ENCODE peak calls at places on chromosomes 4 and X, in six cellular contexts. I is fibroblast of mammary gland, Y is cardiac fibroblast, V is endodermal cell, G is fibroblast of lung, W is thyroid gland. L is an unnamed sample.

GRCh38 chr4:183284965-183285364 is 35.1 kb downstream of the CLDN22 start:
- DNase-seq in Y (no peak), I (peak), V (no peak), G (peak), W (no peak), L (peak)

GRCh38 chr4:40480291-40480690 is 145.2 kb downstream of the CHRNA9 start:
- DNase-seq in I (no peak), Y (no peak), V (no peak), G (no peak), W (peak), L (no peak)

GRCh38 chrX:119887721-119888425 is 7.8 kb upstream of the AKAP14 start:
- DNase-seq in Y (peak), G (peak), I (peak), W (peak), V (peak), L (peak)

GRCh38 chr4:55948726-55949479 is at the start of gene CEP135:
- DNase-seq in V (peak), W (peak), Y (peak), G (peak), I (peak), L (peak)

GRCh38 chr4:180106997-180107396 is 2136.2 kb upstream of the TENM3 start:
- DNase-seq in W (no peak), G (no peak), I (no peak), Y (no peak), V (no peak), L (no peak)

GRCh38 chr4:140839888-140840790 is 84.0 kb upstream of the TBC1D9 start:
- DNase-seq in W (no peak), Y (no peak), V (no peak), I (no peak), G (no peak), L (peak)

GRCh38 chr4:142728209-142728608 is 117.9 kb downstream of the INPP4B start:
- DNase-seq in I (peak), V (no peak), Y (no peak), G (peak), W (no peak), L (no peak)

GRCh38 chrX:55758033-55758432 is 40.5 kb downstream of the RRAGB start:
- DNase-seq in V (no peak), G (peak), Y (peak), I (peak), W (no peak), L (peak)

GRCh38 chrX:31658360-31658759 is 586.5 kb upstream of the FTHL17 start:
- DNase-seq in Y (peak), I (peak), G (peak), V (no peak), W (no peak), L (peak)

GRCh38 chrX:133468081-133468480 is 52.8 kb upstream of the GPC4 start:
- DNase-seq in W (no peak), G (no peak), V (no peak), I (no peak), Y (no peak), L (no peak)

GRCh38 chr4:40729555-40729954 is 20.2 kb upstream of the NSUN7 start:
- DNase-seq in Y (no peak), W (no peak), I (no peak), G (no peak), V (no peak), L (no peak)

GRCh38 chrX:15749642-15750610 is 11.9 kb downstream of the CA5B start:
- DNase-seq in G (peak), I (peak), V (no peak), W (peak), Y (peak), L (peak)

GRCh38 chr4:25320374-25321172 is 8.0 kb downstream of the ZCCHC4 start:
- DNase-seq in Y (peak), V (no peak), W (no peak), G (peak), I (peak), L (peak)

GRCh38 chr4:26468977-26469376 is 21.3 kb downstream of the CCKAR start:
- DNase-seq in G (no peak), W (no peak), V (peak), I (no peak), Y (no peak), L (no peak)

GRCh38 chr4:169337510-169337909 is 66.8 kb upstream of the SH3RF1 start:
- DNase-seq in Y (peak), G (peak), V (no peak), W (no peak), I (peak), L (peak)

GRCh38 chr4:94841864-94842221 is 84.1 kb downstream of the BMPR1B start:
- DNase-seq in I (no peak), G (no peak), W (no peak), V (no peak), Y (no peak), L (no peak)

GRCh38 chr4:180637616-180638015 is 1605.6 kb upstream of the TENM3 start:
- DNase-seq in I (no peak), V (no peak), W (no peak), G (no peak), Y (no peak), L (no peak)

GRCh38 chrX:107659768-107660167 is 31.5 kb downstream of the PRPS1 start:
- DNase-seq in Y (peak), G (peak), W (no peak), V (no peak), I (peak), L (peak)

GRCh38 chrX:33831211-33831610 is 300.9 kb downstream of the FAM47A start:
- DNase-seq in V (no peak), G (no peak), W (no peak), Y (no peak), I (no peak), L (no peak)

GRCh38 chr4:45172636-45173035 is 446.3 kb upstream of the GNPDA2 start:
- DNase-seq in G (no peak), V (peak), I (no peak), W (no peak), Y (no peak), L (no peak)

GRCh38 chr4:24973471-24974251 is 57.1 kb downstream of the LGI2 start:
- DNase-seq in G (no peak), Y (no peak), W (peak), V (peak), I (no peak), L (no peak)

GRCh38 chrX:104018126-104018525 is 4.6 kb upstream of the H2BW1 start:
- DNase-seq in I (no peak), V (no peak), Y (peak), W (no peak), G (peak), L (no peak)

GRCh38 chrX:84168095-84168494 is 19.9 kb downstream of the RPS6KA6 start:
- DNase-seq in W (no peak), V (no peak), G (no peak), Y (peak), I (peak), L (peak)

GRCh38 chrX:112830540-112830939 is 10.1 kb downstream of the AMOT start:
- DNase-seq in G (no peak), W (no peak), V (no peak), Y (no peak), I (no peak), L (no peak)

GRCh38 chr4:118281611-118282442 is 71.0 kb downstream of the PRSS12 start:
- DNase-seq in Y (peak), G (peak), V (peak), I (peak), W (peak), L (no peak)

GRCh38 chr4:31146366-31146765 is 426.2 kb downstream of the PCDH7 start:
- DNase-seq in I (no peak), V (no peak), Y (no peak), W (no peak), G (no peak), L (no peak)

GRCh38 chr4:142112451-142112850 is 476.1 kb downstream of the IL15 start:
- DNase-seq in I (peak), G (peak), V (no peak), Y (peak), W (no peak), L (no peak)

GRCh38 chr4:89509708-89510269 is 202.2 kb upstream of the GPRIN3 start:
- DNase-seq in W (no peak), G (peak), V (no peak), Y (peak), I (peak), L (no peak)

GRCh38 chr4:139934786-139935330 is 219.1 kb downstream of the MAML3 start:
- DNase-seq in G (no peak), I (no peak), V (no peak), Y (no peak), W (no peak), L (no peak)

GRCh38 chrX:18951032-18951431 is 32.9 kb downstream of the PHKA2 start:
- DNase-seq in W (no peak), G (no peak), Y (no peak), V (peak), I (no peak), L (no peak)

GRCh38 chr4:168636040-168636439 is 139.2 kb downstream of the PALLD start:
- DNase-seq in W (no peak), I (peak), V (no peak), G (no peak), Y (no peak), L (no peak)

GRCh38 chrX:120426599-120426998 is 42.5 kb downstream of the LAMP2 start:
- DNase-seq in I (peak), Y (peak), G (peak), V (no peak), W (no peak), L (no peak)

GRCh38 chr4:143253156-143253555 is 68.4 kb downstream of the USP38 start:
- DNase-seq in G (no peak), V (no peak), Y (peak), W (no peak), I (no peak), L (no peak)

GRCh38 chr4:184792334-184792733 is 33.4 kb downstream of the ACSL1 start:
- DNase-seq in I (no peak), Y (no peak), W (no peak), G (peak), V (no peak), L (peak)

GRCh38 chrX:13050151-13050550 is 5.7 kb upstream of the FAM9C start:
- DNase-seq in G (no peak), W (no peak), Y (no peak), I (no peak), V (no peak), L (no peak)

GRCh38 chrX:110286126-110286525 is 31.8 kb downstream of the AMMECR1 start:
- DNase-seq in G (peak), V (no peak), Y (peak), I (peak), W (no peak), L (peak)

GRCh38 chr4:142516686-142517145 is 329.4 kb downstream of the INPP4B start:
- DNase-seq in W (no peak), Y (peak), G (peak), V (no peak), I (peak), L (no peak)

GRCh38 chr4:147933316-147933715 is 201.4 kb downstream of the ARHGAP10 start:
- DNase-seq in Y (peak), V (no peak), I (peak), W (no peak), G (peak), L (no peak)

GRCh38 chr4:95510145-95510544 is 38.6 kb downstream of the UNC5C start:
- DNase-seq in V (no peak), I (peak), Y (peak), G (peak), W (no peak), L (peak)

DNA sequence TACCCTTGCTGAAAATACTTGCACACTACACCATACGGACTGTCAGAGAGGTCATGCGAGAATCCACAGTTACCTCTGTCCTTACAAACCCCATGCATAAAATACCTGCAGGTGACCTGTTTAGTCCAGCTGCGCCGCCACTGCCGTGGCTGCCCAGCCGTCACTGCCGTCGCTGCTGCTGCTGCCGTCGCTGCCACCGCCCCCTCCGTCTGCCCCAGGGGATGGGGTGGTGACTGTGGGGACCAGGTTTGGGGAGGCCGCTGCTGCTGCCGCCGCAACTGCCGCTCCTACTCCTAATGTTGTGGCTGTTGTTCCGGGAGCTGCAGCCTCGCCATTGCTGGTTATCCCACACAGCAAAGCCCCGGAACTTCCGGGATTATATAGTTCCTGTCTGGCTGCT is 141.8 kb upstream of the ZCCHC13 start:
- DNase-seq in Y (no peak), I (no peak), V (no peak), G (no peak), W (no peak), L (no peak)
- H3K4me3 ChIP-seq in Y (no peak), I (no peak), V (no peak), G (no peak), W (no peak), L (no peak)

DNA sequence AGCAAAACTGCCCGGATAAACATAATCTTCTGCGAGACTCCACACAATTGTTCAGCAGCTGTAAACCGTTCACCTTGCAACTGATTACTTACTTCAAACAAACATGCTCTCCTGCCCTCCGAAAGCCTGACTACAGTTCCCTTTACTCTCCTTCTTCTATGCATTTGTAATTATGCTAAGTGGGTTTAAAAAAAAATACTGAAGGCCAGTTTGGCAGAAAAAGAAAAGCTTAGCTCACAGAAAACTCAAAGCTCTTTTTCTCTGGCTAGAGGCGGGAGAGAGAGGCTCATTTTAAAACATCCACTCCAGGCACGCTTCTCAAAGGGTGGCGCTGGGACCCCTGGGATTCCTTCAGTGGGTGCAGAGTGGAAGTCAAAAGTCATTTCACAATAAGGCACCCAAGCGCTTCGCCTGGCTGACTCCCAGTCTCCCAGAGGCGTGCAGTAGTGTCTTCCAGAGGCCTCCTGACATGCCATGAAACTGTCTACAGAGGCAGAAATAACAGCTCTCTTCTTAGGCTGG is 1.9 kb downstream of the DHRSX start:
- DNase-seq in Y (peak), G (peak), V (no peak), W (peak), I (peak), L (peak)
- H3K4me3 ChIP-seq in Y (peak), G (peak), V (peak), W (no peak), I (peak), L (no peak)

GRCh38 chrX:70336767-70337166 is 46.9 kb downstream of the KIF4A start:
- DNase-seq in Y (no peak), I (no peak), W (no peak), G (no peak), V (no peak), L (no peak)
- H3K4me3 ChIP-seq in Y (no peak), I (no peak), W (no peak), G (no peak), V (no peak), L (no peak)

GRCh38 chrX:152907084-152907651 is 9.3 kb downstream of the ZNF185 start:
- DNase-seq in Y (peak), V (peak), G (peak), W (no peak), I (peak), L (peak)
- H3K4me3 ChIP-seq in Y (no peak), V (no peak), G (no peak), W (no peak), I (no peak), L (no peak)

DNA sequence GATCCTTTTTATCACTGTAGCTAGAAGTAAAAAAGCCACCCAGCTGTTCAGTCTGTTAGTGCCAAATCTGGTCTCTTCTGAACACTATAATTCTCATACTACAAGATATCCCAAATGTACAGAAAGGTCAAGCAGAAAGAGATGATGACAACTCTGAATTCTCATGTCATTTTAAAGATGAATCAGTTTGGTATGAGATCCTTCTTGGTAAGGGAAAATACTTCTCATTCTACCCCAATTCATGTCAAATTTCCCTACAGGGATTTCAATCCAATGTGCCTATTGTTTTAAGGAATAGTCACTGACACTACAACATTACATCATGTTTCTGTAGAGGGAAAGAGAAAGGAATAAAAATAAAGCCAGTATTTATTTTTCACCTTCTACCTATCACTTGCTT is 184.5 kb downstream of the CPEB2 start:
- DNase-seq in G (no peak), W (no peak), V (no peak), Y (peak), I (no peak), L (no peak)
- H3K4me3 ChIP-seq in G (no peak), W (no peak), V (no peak), Y (no peak), I (no peak), L (no peak)

GRCh38 chrX:115968436-115969252 is 201.9 kb upstream of the AGTR2 start:
- DNase-seq in I (peak), V (peak), W (peak), Y (peak), G (peak), L (peak)

GRCh38 chrX:115972717-115973116 is 197.8 kb upstream of the AGTR2 start:
- DNase-seq in G (no peak), I (peak), Y (peak), V (no peak), W (peak), L (peak)

GRCh38 chrX:115966920-115967319 is 203.6 kb upstream of the AGTR2 start:
- DNase-seq in Y (no peak), W (no peak), V (no peak), G (no peak), I (peak), L (peak)

GRCh38 chrX:115970718-115971117 is 199.8 kb upstream of the AGTR2 start:
- DNase-seq in G (no peak), W (no peak), Y (no peak), I (no peak), V (no peak), L (no peak)
- H3K4me3 ChIP-seq in G (no peak), W (no peak), Y (no peak), I (no peak), V (no peak), L (no peak)

DNA sequence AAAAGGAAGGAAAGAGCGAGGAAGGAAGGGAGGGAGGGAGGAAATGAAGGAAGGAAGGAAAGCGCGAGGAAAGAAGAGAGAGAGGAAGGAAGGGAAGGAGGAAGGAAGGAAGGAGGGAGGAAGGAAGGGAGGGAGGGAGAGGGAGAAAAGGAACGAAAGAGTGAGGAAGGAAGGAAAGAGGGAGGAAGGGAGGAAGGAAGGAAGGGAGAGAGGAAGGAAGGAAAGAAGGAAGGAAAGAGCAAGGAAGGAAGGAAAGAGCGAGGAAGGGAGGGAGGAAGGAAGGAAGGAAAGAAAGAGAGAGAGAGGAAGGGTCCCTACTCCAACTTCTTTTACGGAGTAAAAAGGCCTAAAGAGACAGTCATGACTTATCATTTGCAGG is 17.5 kb downstream of the TRIM2 start:
- DNase-seq in V (no peak), Y (no peak), I (no peak), W (no peak), G (no peak), L (no peak)
- H3K4me3 ChIP-seq in V (peak), Y (peak), I (peak), W (no peak), G (peak), L (no peak)

GRCh38 chr4:3766791-3767561 is 791 bp downstream of the ADRA2C start:
- DNase-seq in G (no peak), V (peak), Y (peak), W (peak), I (peak), L (peak)
- H3K4me3 ChIP-seq in G (no peak), V (peak), Y (no peak), W (no peak), I (no peak), L (peak)

GRCh38 chr4:176760468-176760867 is 32.3 kb downstream of the VEGFC start:
- DNase-seq in W (no peak), G (no peak), Y (no peak), I (no peak), V (no peak), L (no peak)

GRCh38 chr4:176758731-176759130 is 34.0 kb downstream of the VEGFC start:
- DNase-seq in V (no peak), Y (no peak), G (no peak), W (no peak), I (no peak), L (no peak)

GRCh38 chr4:176767183-176767582 is 25.5 kb downstream of the VEGFC start:
- DNase-seq in G (no peak), Y (peak), W (no peak), V (no peak), I (no peak), L (no peak)

GRCh38 chr4:176762661-176763308 is 29.9 kb downstream of the VEGFC start:
- DNase-seq in G (no peak), Y (no peak), V (no peak), W (no peak), I (no peak), L (no peak)

DNA sequence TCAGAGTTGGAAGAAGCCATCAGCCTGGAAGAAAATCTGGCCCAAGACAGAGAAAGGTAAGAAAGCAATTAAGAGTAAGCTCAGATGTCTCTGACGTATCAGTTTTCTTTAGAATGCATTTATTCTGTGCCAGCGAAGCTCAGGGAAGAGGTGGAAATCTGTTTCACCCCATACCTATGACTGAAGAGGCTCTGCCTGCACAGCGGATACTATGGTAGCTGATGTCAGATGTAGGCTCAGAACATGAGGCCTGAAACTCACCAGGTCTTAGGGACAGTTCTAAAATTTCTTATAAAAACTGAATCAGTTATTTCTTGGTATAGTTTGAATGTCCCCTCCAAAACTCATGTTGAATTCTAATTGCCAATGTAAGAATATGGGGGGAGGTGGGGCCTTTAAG is 30.9 kb downstream of the VEGFC start:
- DNase-seq in V (no peak), W (no peak), I (no peak), Y (no peak), G (no peak), L (no peak)
- H3K4me3 ChIP-seq in V (no peak), W (no peak), I (no peak), Y (no peak), G (no peak), L (no peak)